ENCODE peak calls at places on chromosome 3, in six cellular contexts. F, Z, C, I, U and J are unnamed samples.

GRCh38 chr3:130760922-130761321 is 14.3 kb upstream of the PIK3R4 start:
- DNase-seq in F (no peak), Z (no peak), C (no peak), I (no peak), U (no peak), J (no peak)

GRCh38 chr3:154193174-154193573 is 72.0 kb downstream of the ARHGEF26 start:
- DNase-seq in F (no peak), Z (no peak), C (no peak), I (no peak), U (no peak), J (no peak)

GRCh38 chr3:143585720-143586456 is 262.4 kb downstream of the SLC9A9 start:
- DNase-seq in F (no peak), Z (no peak), C (no peak), I (no peak), U (no peak), J (no peak)

GRCh38 chr3:116148881-116149530 is 296.3 kb downstream of the LSAMP start:
- DNase-seq in F (no peak), Z (no peak), C (no peak), I (no peak), U (no peak), J (peak)

GRCh38 chr3:111667621-111668239 is 72.6 kb upstream of the ZBED2 start:
- DNase-seq in F (no peak), Z (peak), C (peak), I (peak), U (peak), J (no peak)

GRCh38 chr3:64084640-64085039 is 61.3 kb upstream of the PSMD6 start:
- DNase-seq in F (no peak), Z (no peak), C (no peak), I (no peak), U (no peak), J (no peak)

GRCh38 chr3:30941342-30941741 is 46.9 kb upstream of the GADL1 start:
- DNase-seq in F (no peak), Z (no peak), C (no peak), I (no peak), U (no peak), J (no peak)

GRCh38 chr3:109411547-109411946 is 74.2 kb upstream of the DPPA4 start:
- DNase-seq in F (no peak), Z (no peak), C (no peak), I (no peak), U (no peak), J (no peak)

GRCh38 chr3:23633261-23633960 is 172.3 kb upstream of the UBE2E1 start:
- DNase-seq in F (no peak), Z (no peak), C (no peak), I (no peak), U (no peak), J (no peak)

GRCh38 chr3:50388021-50388719 is 28.8 kb upstream of the TMEM115 start:
- DNase-seq in F (peak), Z (no peak), C (no peak), I (no peak), U (no peak), J (peak)

GRCh38 chr3:54355795-54356194 is 233.4 kb downstream of the CACNA2D3 start:
- DNase-seq in F (no peak), Z (no peak), C (no peak), I (no peak), U (no peak), J (no peak)

GRCh38 chr3:13165576-13165975 is 92.3 kb upstream of the IQSEC1 start:
- DNase-seq in F (no peak), Z (no peak), C (no peak), I (no peak), U (no peak), J (no peak)

GRCh38 chr3:4888913-4889846 is 90.1 kb upstream of the BHLHE40 start:
- DNase-seq in F (no peak), Z (no peak), C (no peak), I (no peak), U (peak), J (no peak)